ENCODE peak calls at places on chromosomes 12 and 14, in six cellular contexts. J is GM23338, L is OCI-LY7, P is Karpas-422, M is hepatocyte, C is SK-N-SH. R is an unnamed sample. For H3K9me2, the result is how much of the 10 kb centered on the place peaks cover.

GRCh38 chr14:52313903-52314481 is at the start of gene PTGER2:
- DNase-seq in J (peak), L (no peak), P (no peak), M (peak), C (peak), R (peak)

GRCh38 chr14:105247715-105248367 is 492 bp upstream of the BTBD6 start:
- DNase-seq in J (peak), L (no peak), P (no peak), M (no peak), C (no peak), R (no peak)

GRCh38 chr12:9730591-9730990 is 2.3 kb downstream of the CLECL1 start:
- DNase-seq in J (no peak), L (peak), P (no peak), M (no peak), C (no peak), R (no peak)

GRCh38 chr14:23259412-23259811 is 21.7 kb downstream of the RNF212B start:
- DNase-seq in J (no peak), L (no peak), P (no peak), M (no peak), C (no peak), R (no peak)

GRCh38 chr14:33282181-33282580 is 343.5 kb downstream of the NPAS3 start:
- DNase-seq in J (no peak), L (no peak), P (no peak), M (no peak), C (no peak), R (no peak)

GRCh38 chr14:98984719-98985041 is 287.3 kb downstream of the BCL11B start:
- DNase-seq in J (no peak), L (no peak), P (no peak), M (no peak), C (no peak), R (no peak)

GRCh38 chr12:49342914-49343731 is 3.6 kb upstream of the DNAJC22 start:
- DNase-seq in J (peak), L (peak), P (peak), M (peak), C (no peak), R (no peak)

GRCh38 chr14:54848910-54849309 is 53.7 kb downstream of the GCH1 start:
- DNase-seq in J (peak), L (no peak), P (no peak), M (no peak), C (no peak), R (no peak)

GRCh38 chr12:98998697-98999299 is 353.7 kb downstream of the APAF1 start:
- DNase-seq in J (peak), L (peak), P (peak), M (peak), C (peak), R (peak)

GRCh38 chr12:9699898-9700605 is 30.5 kb downstream of the CLEC2D start:
- DNase-seq in J (no peak), L (no peak), P (no peak), M (no peak), C (no peak), R (no peak)

GRCh38 chr12:121980211-121980891 is 41.3 kb upstream of the BCL7A start:
- DNase-seq in J (no peak), L (peak), P (peak), M (no peak), C (no peak), R (no peak)

GRCh38 chr14:97179573-97179972 is 382.4 kb downstream of the VRK1 start:
- DNase-seq in J (no peak), L (no peak), P (no peak), M (no peak), C (no peak), R (peak)

GRCh38 chr12:25054076-25054782 is 105.3 kb upstream of the BCAT1 start:
- DNase-seq in J (no peak), L (peak), P (peak), M (no peak), C (no peak), R (peak)

GRCh38 chr12:2925322-2925995 is 33.7 kb upstream of the TEAD4 start:
- DNase-seq in J (no peak), L (no peak), P (no peak), M (no peak), C (no peak), R (peak)

GRCh38 chr12:38669081-38669480 is 236.3 kb downstream of the CPNE8 start:
- DNase-seq in J (no peak), L (no peak), P (no peak), M (no peak), C (no peak), R (no peak)

GRCh38 chr12:104464899-104465298 is 8.2 kb downstream of the CHST11 start:
- DNase-seq in J (no peak), L (no peak), P (no peak), M (no peak), C (no peak), R (no peak)

GRCh38 chr14:63910593-63911363 is 58.0 kb downstream of the SYNE2 start:
- DNase-seq in J (no peak), L (no peak), P (no peak), M (no peak), C (peak), R (no peak)
- H3K4me2 ChIP-seq in J (no peak), L (no peak), P (no peak), M (no peak), C (peak), R (no peak)

GRCh38 chr12:51369581-51369980 is 21.6 kb downstream of the GALNT6 start:
- DNase-seq in J (no peak), L (no peak), P (no peak), M (no peak), C (no peak), R (no peak)
- H3K27ac ChIP-seq in J (no peak), L (no peak), P (no peak), M (no peak), C (no peak), R (peak)

GRCh38 chr12:30973830-30974229 is 47.3 kb downstream of the TSPAN11 start:
- DNase-seq in J (peak), L (no peak), P (no peak), M (no peak), C (no peak), R (no peak)
- H3K9me2 ChIP-seq in J (under half), L (under half), P (under half), M (under half), C (under half), R (under half)

DNA sequence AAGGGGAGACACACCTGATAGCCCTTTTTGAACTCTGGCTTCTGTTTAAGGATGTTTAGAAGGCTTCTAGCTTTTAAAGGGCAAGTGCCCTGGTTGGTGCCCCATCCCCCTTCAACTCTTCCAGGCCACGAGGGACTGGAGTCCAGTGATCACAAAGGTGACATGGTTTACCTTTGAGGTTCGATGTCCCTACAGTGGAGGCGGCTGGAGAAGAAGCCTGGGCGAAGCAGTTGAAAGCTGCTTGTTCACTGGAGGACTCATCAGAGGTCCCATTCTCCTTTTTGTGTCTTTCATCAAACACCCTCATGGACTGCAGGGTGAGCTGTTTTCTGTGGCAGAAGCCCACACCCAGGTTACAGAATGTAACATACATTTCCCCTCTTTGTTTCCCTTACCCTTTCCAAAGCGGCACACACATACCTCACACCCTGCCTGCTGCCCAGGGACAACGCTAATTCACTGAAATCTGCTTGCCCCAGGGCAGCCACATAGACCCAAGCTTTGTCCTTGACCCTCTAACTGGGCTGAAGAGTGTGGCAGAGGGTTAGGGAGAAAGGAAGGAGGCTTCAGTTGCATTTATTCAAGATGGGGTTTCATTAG is 7.7 kb downstream of the TBX3 start:
- DNase-seq in J (peak), L (no peak), P (no peak), M (no peak), C (no peak), R (peak)
- H3K4me2 ChIP-seq in J (peak), L (no peak), P (no peak), M (peak), C (no peak), R (peak)

GRCh38 chr14:104221071-104221625 is 82.8 kb downstream of the KIF26A start:
- DNase-seq in J (no peak), L (no peak), P (no peak), M (no peak), C (no peak), R (no peak)

GRCh38 chr14:104223810-104224515 is 85.6 kb downstream of the KIF26A start:
- DNase-seq in J (no peak), L (no peak), P (no peak), M (peak), C (peak), R (no peak)

GRCh38 chr14:104221636-104222375 is 83.4 kb downstream of the KIF26A start:
- DNase-seq in J (no peak), L (no peak), P (no peak), M (no peak), C (peak), R (no peak)

GRCh38 chr14:104223101-104223809 is 84.9 kb downstream of the KIF26A start:
- DNase-seq in J (peak), L (no peak), P (no peak), M (peak), C (peak), R (no peak)

GRCh38 chr14:104222396-104223036 is 84.1 kb downstream of the KIF26A start:
- DNase-seq in J (no peak), L (no peak), P (no peak), M (no peak), C (no peak), R (no peak)
- H3K27ac ChIP-seq in J (no peak), L (no peak), P (no peak), M (peak), C (no peak), R (no peak)

GRCh38 chr14:76687611-76688372 is 73.5 kb upstream of the VASH1 start:
- DNase-seq in J (no peak), L (no peak), P (no peak), M (peak), C (no peak), R (no peak)
- H3K9me2 ChIP-seq in J (under half), L (under half), P (under half), M (under half), C (under half), R (under half)

GRCh38 chr14:50336428-50336827 is 24.3 kb downstream of the DMAC2L start:
- DNase-seq in J (peak), L (no peak), P (no peak), M (no peak), C (no peak), R (no peak)
- H3K4me2 ChIP-seq in J (peak), L (no peak), P (peak), M (no peak), C (peak), R (no peak)

GRCh38 chr14:94113073-94113472 is 2.5 kb downstream of the IFI27 start:
- DNase-seq in J (no peak), L (no peak), P (no peak), M (no peak), C (no peak), R (no peak)

GRCh38 chr14:94112513-94113060 is 2.1 kb downstream of the IFI27 start:
- DNase-seq in J (no peak), L (no peak), P (peak), M (no peak), C (no peak), R (no peak)

GRCh38 chr14:94111276-94112095 is 950 bp downstream of the IFI27 start:
- DNase-seq in J (no peak), L (no peak), P (no peak), M (no peak), C (no peak), R (no peak)

GRCh38 chr14:94109915-94110250 is 653 bp upstream of the IFI27 start:
- DNase-seq in J (no peak), L (no peak), P (no peak), M (no peak), C (no peak), R (no peak)

GRCh38 chr14:94110552-94111181 is at the start of gene IFI27:
- DNase-seq in J (no peak), L (no peak), P (no peak), M (no peak), C (no peak), R (peak)
- H3K27ac ChIP-seq in J (no peak), L (no peak), P (no peak), M (no peak), C (no peak), R (no peak)

DNA sequence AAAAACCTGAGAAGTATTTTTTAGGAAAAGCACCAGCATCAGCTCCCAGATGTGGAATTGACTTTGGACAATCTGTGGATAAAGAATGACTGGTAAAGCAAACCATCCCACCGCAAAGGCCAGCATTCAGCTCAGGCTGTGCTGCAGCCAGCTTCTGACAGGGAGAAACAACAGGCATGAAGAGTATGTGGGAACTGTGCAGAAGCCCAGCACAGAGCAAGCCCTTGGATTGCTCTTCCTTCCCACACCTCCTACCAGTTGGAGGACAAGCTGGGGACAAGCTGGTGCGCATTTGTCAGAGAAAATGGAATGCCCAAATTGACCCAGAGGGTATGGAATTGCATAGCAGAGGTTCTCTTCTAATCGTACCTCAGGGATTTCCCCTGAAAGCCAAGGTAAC is 228.1 kb downstream of the ANO2 start:
- DNase-seq in J (no peak), L (no peak), P (no peak), M (no peak), C (no peak), R (no peak)
- H3K9me2 ChIP-seq in J (under half), L (under half), P (under half), M (under half), C (under half), R (under half)